ENCODE peak calls at places on chromosomes 11 and 22, in five cellular contexts. M is H1, J is body of pancreas, F is fibroblast of lung, X is esophagus muscularis mucosa. U is an unnamed sample.

GRCh38 chr22:27809700-27810365 is 8.3 kb upstream of the MN1 start:
- DNase-seq in M (no peak), J (no peak), F (no peak), X (no peak), U (no peak)

GRCh38 chr11:73585834-73586575 is 11.9 kb downstream of the FAM168A start:
- DNase-seq in M (no peak), J (no peak), F (peak; percentile 22), X (no peak), U (no peak)

GRCh38 chr11:119590651-119591308 is 138.2 kb downstream of the NECTIN1 start:
- DNase-seq in M (no peak), J (peak; percentile 50), F (no peak), X (no peak), U (no peak)

GRCh38 chr11:95641506-95641905 is 148.1 kb downstream of the FAM76B start:
- DNase-seq in M (no peak), J (no peak), F (no peak), X (no peak), U (no peak)

GRCh38 chr11:74388678-74389327 is 9.4 kb downstream of the PGM2L1 start:
- DNase-seq in M (peak; percentile 61), J (peak; percentile 69), F (peak; percentile 65), X (no peak), U (peak; percentile 94)

GRCh38 chr11:126914941-126915340 is 85.6 kb downstream of the KIRREL3 start:
- DNase-seq in M (no peak), J (no peak), F (peak; percentile 3), X (no peak), U (no peak)

GRCh38 chr22:26800858-26801257 is 143.5 kb downstream of the MIAT start:
- DNase-seq in M (peak; percentile 79), J (no peak), F (peak; percentile 60), X (no peak), U (no peak)

GRCh38 chr11:81840375-81840774 is 893.3 kb downstream of the FAM181B start:
- DNase-seq in M (no peak), J (no peak), F (peak; percentile 83), X (no peak), U (no peak)

GRCh38 chr22:17258015-17258827 is 39.0 kb upstream of the ADA2 start:
- DNase-seq in M (peak; percentile 74), J (peak; percentile 93), F (peak; percentile 37), X (no peak), U (peak; percentile 80)

GRCh38 chr22:19178065-19178658 is 374 bp downstream of the SLC25A1 start:
- DNase-seq in M (peak; percentile 73), J (peak; percentile 68), F (peak; percentile 11), X (no peak), U (no peak)

GRCh38 chr11:63909621-63910506 is 7.1 kb downstream of the RCOR2 start:
- DNase-seq in M (peak; percentile 80), J (no peak), F (peak; percentile 30), X (no peak), U (no peak)

GRCh38 chr11:70481625-70482528 is 83.5 kb downstream of the CTTN start:
- DNase-seq in M (no peak), J (no peak), F (peak; percentile 80), X (no peak), U (no peak)

GRCh38 chr22:20799449-20799848 is 25.5 kb downstream of the SERPIND1 start:
- DNase-seq in M (no peak), J (no peak), F (no peak), X (no peak), U (no peak)

GRCh38 chr22:35065796-35066218 is at the start of gene ISX:
- DNase-seq in M (no peak), J (no peak), F (no peak), X (no peak), U (peak; percentile 80)

GRCh38 chr11:103897156-103897555 is 139.3 kb upstream of the DDI1 start:
- DNase-seq in M (no peak), J (no peak), F (no peak), X (no peak), U (no peak)

GRCh38 chr11:118341749-118342489 is 586 bp downstream of the CD3D start:
- DNase-seq in M (no peak), J (no peak), F (no peak), X (peak; percentile 60), U (no peak)

GRCh38 chr11:118340437-118340836 is 2.1 kb downstream of the CD3D start:
- DNase-seq in M (no peak), J (no peak), F (no peak), X (no peak), U (no peak)

GRCh38 chr11:118338637-118339061 is 3.9 kb downstream of the CD3D start:
- DNase-seq in M (no peak), J (peak; percentile 22), F (no peak), X (no peak), U (peak; percentile 68)

GRCh38 chr11:118342503-118343161 is at the start of gene CD3D:
- DNase-seq in M (no peak), J (no peak), F (no peak), X (no peak), U (no peak)

GRCh38 chr11:118339281-118340045 is 3.0 kb downstream of the CD3D start:
- DNase-seq in M (no peak), J (no peak), F (no peak), X (no peak), U (no peak)
- H3K4me3 ChIP-seq in M (no peak overlapping the region), J (no peak overlapping the region), F (no peak overlapping the region), X (no peak overlapping the region), U (no peak overlapping the region)

GRCh38 chr11:46679252-46680163 is 20.9 kb downstream of the ARHGAP1 start:
- DNase-seq in M (no peak), J (peak; percentile 77), F (no peak), X (no peak), U (no peak)

GRCh38 chr11:46680164-46680760 is 20.2 kb downstream of the ARHGAP1 start:
- DNase-seq in M (no peak), J (no peak), F (no peak), X (no peak), U (no peak)

GRCh38 chr11:46677169-46677568 is 23.2 kb downstream of the ARHGAP1 start:
- DNase-seq in M (no peak), J (no peak), F (no peak), X (no peak), U (no peak)

GRCh38 chr11:46677991-46678740 is 22.3 kb downstream of the ARHGAP1 start:
- DNase-seq in M (peak; percentile 47), J (peak; percentile 45), F (no peak), X (no peak), U (no peak)

GRCh38 chr11:46678741-46679130 is 21.7 kb downstream of the ARHGAP1 start:
- DNase-seq in M (no peak), J (no peak), F (no peak), X (no peak), U (no peak)
- H3K36me3 ChIP-seq in M (no peaks in the 10 kb centered on the region), J (no peaks in the 10 kb centered on the region), F (peaks cover 26% of the 10 kb centered on the region), X (peaks cover 74% of the 10 kb centered on the region), U (peaks cover 25% of the 10 kb centered on the region)

DNA sequence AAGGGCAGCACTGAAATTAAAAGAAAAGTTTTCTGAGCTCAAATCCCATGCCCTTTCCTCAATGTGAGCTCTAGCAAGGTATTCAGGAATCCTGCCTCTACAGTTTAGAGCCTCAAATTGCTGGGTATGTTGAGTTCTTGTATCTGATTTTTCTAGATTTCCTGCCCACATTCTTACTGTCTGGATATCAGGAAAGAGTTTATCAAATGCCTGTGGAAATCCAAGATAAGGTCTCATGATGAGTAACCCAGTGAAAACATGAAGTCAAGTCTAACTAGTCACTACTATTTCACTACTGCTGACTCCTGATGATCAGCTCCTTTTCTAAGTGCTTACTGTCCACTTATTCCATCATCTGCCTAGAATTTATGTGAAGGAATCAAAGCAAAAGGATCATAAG is 29.8 kb downstream of the LIMK2 start:
- DNase-seq in M (no peak), J (no peak), F (no peak), X (no peak), U (no peak)
- TF ChIP-seq CTCF in M (peak; percentile 7), J (no peak), F (peak; percentile 22), X (no peak), U (no peak)

GRCh38 chr11:110134120-110134519 is 40.9 kb downstream of the ZC3H12C start:
- DNase-seq in M (no peak), J (no peak), F (no peak), X (no peak), U (no peak)
- H3K4me3 ChIP-seq in M (no peak overlapping the region), J (no peak overlapping the region), F (no peak overlapping the region), X (no peak overlapping the region), U (no peak overlapping the region)

DNA sequence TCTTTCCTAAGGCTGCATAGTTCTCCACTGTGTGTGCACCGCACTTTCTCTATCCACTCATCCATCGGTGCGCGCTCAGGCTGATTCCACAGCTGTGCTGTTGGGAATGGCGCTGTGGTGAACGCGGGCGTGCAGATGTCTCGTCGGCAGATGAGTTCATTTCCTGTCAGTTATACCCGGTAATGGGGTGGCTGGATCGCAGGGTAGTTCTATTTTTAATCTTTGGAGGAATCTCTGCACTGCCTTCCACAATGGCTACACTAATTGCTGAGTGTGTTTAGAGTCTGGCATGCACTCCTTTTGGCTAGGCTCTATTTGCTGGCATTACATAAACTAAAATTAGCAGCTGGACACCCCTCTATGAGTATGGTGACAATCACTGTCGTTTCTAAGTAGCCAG is 27.9 kb upstream of the KRTAP5-7 start:
- DNase-seq in M (no peak), J (no peak), F (no peak), X (no peak), U (no peak)
- H3K36me3 ChIP-seq in M (peaks cover 6% of the 10 kb centered on the region), J (peaks cover 21% of the 10 kb centered on the region), F (peaks cover 15% of the 10 kb centered on the region), X (peaks cover 95% of the 10 kb centered on the region), U (peaks cover 6% of the 10 kb centered on the region)

DNA sequence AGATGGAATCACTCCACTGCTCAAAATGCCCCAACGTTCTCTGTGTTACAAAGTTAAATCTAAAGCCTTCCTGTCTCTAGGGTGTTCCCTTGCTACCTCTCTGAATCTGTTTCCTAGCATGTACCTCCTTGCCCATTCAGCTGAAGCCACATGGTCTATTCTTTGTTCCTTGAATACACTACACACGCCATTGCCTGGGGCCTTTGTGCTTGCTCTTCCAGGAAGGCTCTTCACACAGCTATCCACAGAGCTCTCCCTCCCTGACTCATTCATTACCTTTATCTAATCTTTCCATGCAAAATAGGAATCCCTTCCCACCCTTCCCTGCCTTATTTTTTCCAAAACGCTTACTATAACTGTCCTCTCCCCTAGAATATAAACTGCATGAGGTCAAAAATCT is 65.0 kb downstream of the UBASH3B start:
- DNase-seq in M (no peak), J (no peak), F (no peak), X (no peak), U (no peak)
- TF ChIP-seq CTCF in M (no peak), J (no peak), F (no peak), X (no peak), U (no peak)

DNA sequence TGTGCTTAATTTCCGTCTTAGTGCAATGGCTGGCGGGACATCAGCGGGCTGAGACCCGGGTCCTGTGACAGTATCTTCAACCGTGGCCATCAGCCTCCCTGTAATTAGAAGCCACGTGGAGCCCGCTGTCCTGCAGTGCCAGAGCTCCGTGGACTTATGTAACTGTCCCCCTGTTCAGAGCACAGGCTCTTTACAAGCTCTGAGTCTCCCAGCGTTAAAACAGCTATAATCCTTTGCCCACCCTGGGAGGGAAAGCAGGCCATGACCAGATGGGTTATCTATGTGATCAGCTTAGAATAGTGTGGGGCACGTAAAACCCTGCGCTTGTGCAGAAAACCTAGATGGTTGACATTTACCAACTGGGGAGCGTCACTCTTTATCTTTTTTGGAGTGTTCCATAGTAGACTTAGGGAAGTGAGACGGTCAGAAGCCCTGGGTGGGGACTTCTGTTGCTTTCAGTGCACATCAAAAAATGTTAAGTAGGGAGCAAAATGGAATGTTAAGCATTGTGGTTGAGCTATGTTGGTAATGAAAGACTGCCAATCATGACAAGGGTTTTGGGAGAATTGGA is 103.5 kb upstream of the CADM1 start:
- DNase-seq in M (no peak), J (no peak), F (no peak), X (no peak), U (no peak)
- H3K4me3 ChIP-seq in M (no peak overlapping the region), J (no peak overlapping the region), F (no peak overlapping the region), X (no peak overlapping the region), U (no peak overlapping the region)